ENCODE peak calls at places on chromosome 4, in seven cellular contexts. One of them, this sample, is unnamed.

GRCh38 chr4:97235516-97235915 is 907.8 kb downstream of the STPG2 start:
- DNase-seq in endothelial cell: no peak
- DNase-seq in coronary artery: no peak
- DNase-seq in fibroblast of lung: no peak
- DNase-seq in HCT116: no peak
- DNase-seq in esophagus squamous epithelium: no peak
- DNase-seq in HepG2: no peak
- DNase-seq in this sample: no peak

GRCh38 chr4:188989371-188989770 is 850.1 kb downstream of the TRIML1 start:
- DNase-seq in endothelial cell: no peak
- DNase-seq in coronary artery: no peak
- DNase-seq in fibroblast of lung: no peak
- DNase-seq in HCT116: no peak
- DNase-seq in esophagus squamous epithelium: no peak
- DNase-seq in HepG2: no peak
- DNase-seq in this sample: no peak

GRCh38 chr4:85522836-85523235 is 47.9 kb downstream of the ARHGAP24 start:
- DNase-seq in endothelial cell: no peak
- DNase-seq in coronary artery: no peak
- DNase-seq in fibroblast of lung: no peak
- DNase-seq in HCT116: no peak
- DNase-seq in esophagus squamous epithelium: no peak
- DNase-seq in HepG2: no peak
- DNase-seq in this sample: no peak

GRCh38 chr4:54473077-54473545 is 184.6 kb upstream of the KIT start:
- DNase-seq in endothelial cell: no peak
- DNase-seq in coronary artery: no peak
- DNase-seq in fibroblast of lung: no peak
- DNase-seq in HCT116: no peak
- DNase-seq in esophagus squamous epithelium: no peak
- DNase-seq in HepG2: peak
- DNase-seq in this sample: peak

GRCh38 chr4:167233523-167234387 is 539 bp downstream of the SPOCK3 start:
- DNase-seq in endothelial cell: peak
- DNase-seq in coronary artery: no peak
- DNase-seq in fibroblast of lung: peak
- DNase-seq in HCT116: no peak
- DNase-seq in esophagus squamous epithelium: no peak
- DNase-seq in HepG2: no peak
- DNase-seq in this sample: no peak

GRCh38 chr4:125225806-125226205 is 88.9 kb upstream of the FAT4 start:
- DNase-seq in endothelial cell: no peak
- DNase-seq in coronary artery: no peak
- DNase-seq in fibroblast of lung: no peak
- DNase-seq in HCT116: no peak
- DNase-seq in esophagus squamous epithelium: no peak
- DNase-seq in HepG2: no peak
- DNase-seq in this sample: no peak

GRCh38 chr4:64271601-64272081 is 137.6 kb downstream of the TECRL start:
- DNase-seq in endothelial cell: no peak
- DNase-seq in coronary artery: no peak
- DNase-seq in fibroblast of lung: no peak
- DNase-seq in HCT116: no peak
- DNase-seq in esophagus squamous epithelium: no peak
- DNase-seq in HepG2: peak
- DNase-seq in this sample: no peak

GRCh38 chr4:25560605-25561004 is 95.0 kb upstream of the SLC34A2 start:
- DNase-seq in endothelial cell: no peak
- DNase-seq in coronary artery: no peak
- DNase-seq in fibroblast of lung: no peak
- DNase-seq in HCT116: no peak
- DNase-seq in esophagus squamous epithelium: no peak
- DNase-seq in HepG2: no peak
- DNase-seq in this sample: no peak

GRCh38 chr4:10204401-10205058 is 87.9 kb upstream of the WDR1 start:
- DNase-seq in endothelial cell: no peak
- DNase-seq in coronary artery: no peak
- DNase-seq in fibroblast of lung: no peak
- DNase-seq in HCT116: no peak
- DNase-seq in esophagus squamous epithelium: no peak
- DNase-seq in HepG2: no peak
- DNase-seq in this sample: peak

GRCh38 chr4:168070903-168071302 is 21.4 kb upstream of the ANXA10 start:
- DNase-seq in endothelial cell: no peak
- DNase-seq in coronary artery: no peak
- DNase-seq in fibroblast of lung: peak
- DNase-seq in HCT116: no peak
- DNase-seq in esophagus squamous epithelium: no peak
- DNase-seq in HepG2: no peak
- DNase-seq in this sample: no peak

DNA sequence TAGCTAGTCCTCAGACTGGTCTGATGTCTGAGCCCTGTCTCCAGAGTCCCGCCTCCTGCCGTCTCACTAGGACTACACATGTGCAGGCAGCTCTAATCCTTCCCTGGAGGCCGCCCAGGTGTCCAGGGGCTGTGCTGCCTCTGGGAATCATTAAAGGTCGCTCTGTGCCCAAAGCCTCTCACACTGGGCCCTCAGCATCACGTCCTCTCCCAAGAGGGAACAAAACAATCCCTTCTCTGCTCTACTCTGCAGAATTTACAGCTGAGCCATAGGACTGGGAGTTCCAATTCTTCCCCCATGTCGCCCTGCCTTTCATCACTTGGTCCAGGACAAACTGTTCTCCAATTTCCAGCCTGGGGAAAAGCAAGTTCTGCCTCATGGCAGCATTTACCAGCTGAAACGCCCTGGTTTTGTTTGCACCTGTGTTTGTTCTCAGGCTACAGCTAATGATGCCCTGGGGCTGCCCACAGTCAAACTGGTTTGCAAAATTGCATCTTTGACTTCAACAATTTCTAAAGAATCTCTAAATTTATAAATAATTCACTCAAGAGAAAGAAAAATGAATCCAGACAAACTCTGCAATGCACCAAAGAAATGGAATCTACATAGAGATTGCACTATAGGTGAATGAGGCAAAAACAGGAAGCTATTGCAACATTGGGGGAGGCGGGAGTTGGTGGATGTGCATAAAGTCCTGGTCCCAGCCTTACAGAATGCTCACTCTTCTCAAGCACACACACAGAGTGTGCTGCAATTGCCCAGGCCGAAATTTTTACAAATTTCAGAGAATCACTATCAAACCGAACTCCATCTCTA is 7.2 kb upstream of the MRFAP1 start:
- DNase-seq in endothelial cell: no peak
- DNase-seq in coronary artery: no peak
- DNase-seq in fibroblast of lung: peak
- DNase-seq in HCT116: no peak
- DNase-seq in esophagus squamous epithelium: no peak
- DNase-seq in HepG2: peak
- DNase-seq in this sample: no peak
- TF ChIP-seq CTCF in endothelial cell: no peak
- TF ChIP-seq CTCF in coronary artery: no peak
- TF ChIP-seq CTCF in fibroblast of lung: no peak
- TF ChIP-seq CTCF in HCT116: no peak
- TF ChIP-seq CTCF in esophagus squamous epithelium: no peak
- TF ChIP-seq CTCF in HepG2: peak
- TF ChIP-seq CTCF in this sample: no peak

DNA sequence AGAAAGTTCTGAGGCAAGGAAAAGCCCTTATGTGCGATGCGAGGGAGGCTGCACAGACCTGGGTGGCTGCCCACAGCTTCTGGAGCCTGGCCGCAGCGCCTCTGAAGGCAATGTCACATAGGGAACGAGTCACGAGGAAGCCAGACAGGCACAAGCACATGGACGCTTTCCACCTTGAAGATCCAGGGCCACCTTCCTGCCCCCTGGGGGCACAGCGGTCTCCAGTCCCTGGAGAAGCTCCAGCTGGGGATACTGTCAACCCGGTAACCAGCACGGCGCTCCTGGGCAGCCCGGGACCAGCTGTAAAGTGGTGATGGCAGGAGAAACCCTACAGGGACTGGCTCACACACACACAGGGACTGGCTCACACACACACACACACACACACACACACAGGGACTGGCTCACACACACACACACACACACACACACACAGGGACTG is 69.7 kb downstream of the MTNR1A start:
- DNase-seq in endothelial cell: peak
- DNase-seq in coronary artery: no peak
- DNase-seq in fibroblast of lung: peak
- DNase-seq in HCT116: peak
- DNase-seq in esophagus squamous epithelium: no peak
- DNase-seq in HepG2: no peak
- DNase-seq in this sample: peak
- TF ChIP-seq CTCF in endothelial cell: no peak
- TF ChIP-seq CTCF in coronary artery: no peak
- TF ChIP-seq CTCF in fibroblast of lung: no peak
- TF ChIP-seq CTCF in HCT116: peak
- TF ChIP-seq CTCF in esophagus squamous epithelium: no peak
- TF ChIP-seq CTCF in HepG2: no peak
- TF ChIP-seq CTCF in this sample: no peak

GRCh38 chr4:7192252-7193039 is at the start of gene SORCS2:
- DNase-seq in endothelial cell: peak
- DNase-seq in coronary artery: peak
- DNase-seq in fibroblast of lung: peak
- DNase-seq in HCT116: no peak
- DNase-seq in esophagus squamous epithelium: no peak
- DNase-seq in HepG2: peak
- DNase-seq in this sample: no peak
- TF ChIP-seq CTCF in endothelial cell: peak
- TF ChIP-seq CTCF in coronary artery: peak
- TF ChIP-seq CTCF in fibroblast of lung: peak
- TF ChIP-seq CTCF in HCT116: peak
- TF ChIP-seq CTCF in esophagus squamous epithelium: no peak
- TF ChIP-seq CTCF in HepG2: peak
- TF ChIP-seq CTCF in this sample: peak

GRCh38 chr4:87497586-87497985 is 31.6 kb downstream of the SPARCL1 start:
- DNase-seq in endothelial cell: no peak
- DNase-seq in coronary artery: no peak
- DNase-seq in fibroblast of lung: peak
- DNase-seq in HCT116: no peak
- DNase-seq in esophagus squamous epithelium: no peak
- DNase-seq in HepG2: no peak
- DNase-seq in this sample: no peak

GRCh38 chr4:87499415-87500106 is 29.6 kb downstream of the SPARCL1 start:
- DNase-seq in endothelial cell: no peak
- DNase-seq in coronary artery: no peak
- DNase-seq in fibroblast of lung: no peak
- DNase-seq in HCT116: no peak
- DNase-seq in esophagus squamous epithelium: no peak
- DNase-seq in HepG2: no peak
- DNase-seq in this sample: no peak

GRCh38 chr4:87500107-87500462 is 29.1 kb downstream of the SPARCL1 start:
- DNase-seq in endothelial cell: no peak
- DNase-seq in coronary artery: no peak
- DNase-seq in fibroblast of lung: no peak
- DNase-seq in HCT116: no peak
- DNase-seq in esophagus squamous epithelium: no peak
- DNase-seq in HepG2: no peak
- DNase-seq in this sample: no peak

GRCh38 chr4:87498446-87498900 is 30.7 kb downstream of the SPARCL1 start:
- DNase-seq in endothelial cell: no peak
- DNase-seq in coronary artery: no peak
- DNase-seq in fibroblast of lung: peak
- DNase-seq in HCT116: no peak
- DNase-seq in esophagus squamous epithelium: no peak
- DNase-seq in HepG2: no peak
- DNase-seq in this sample: peak

DNA sequence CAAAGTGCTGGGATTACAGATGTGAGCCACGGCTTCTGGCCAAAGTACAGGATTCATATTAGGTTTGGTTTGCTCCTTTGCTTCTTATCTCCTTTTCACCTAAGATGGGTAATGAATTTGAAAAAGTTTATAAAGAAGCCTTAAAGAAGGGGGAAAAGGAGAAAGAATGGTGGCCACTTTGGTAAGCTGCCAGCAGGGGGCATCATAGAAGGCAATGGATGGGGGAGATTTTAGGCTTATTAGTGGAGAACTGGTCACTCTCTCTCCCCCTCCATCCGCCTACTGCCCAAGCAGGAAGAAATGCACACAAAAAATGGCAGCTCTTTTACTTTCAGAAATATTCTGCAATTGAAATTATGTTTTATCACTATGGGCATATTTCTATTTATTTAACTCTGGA is 32.0 kb downstream of the SPARCL1 start:
- DNase-seq in endothelial cell: peak
- DNase-seq in coronary artery: no peak
- DNase-seq in fibroblast of lung: no peak
- DNase-seq in HCT116: no peak
- DNase-seq in esophagus squamous epithelium: no peak
- DNase-seq in HepG2: no peak
- DNase-seq in this sample: no peak
- TF ChIP-seq CTCF in endothelial cell: peak
- TF ChIP-seq CTCF in coronary artery: no peak
- TF ChIP-seq CTCF in fibroblast of lung: peak
- TF ChIP-seq CTCF in HCT116: peak
- TF ChIP-seq CTCF in esophagus squamous epithelium: no peak
- TF ChIP-seq CTCF in HepG2: peak
- TF ChIP-seq CTCF in this sample: peak

DNA sequence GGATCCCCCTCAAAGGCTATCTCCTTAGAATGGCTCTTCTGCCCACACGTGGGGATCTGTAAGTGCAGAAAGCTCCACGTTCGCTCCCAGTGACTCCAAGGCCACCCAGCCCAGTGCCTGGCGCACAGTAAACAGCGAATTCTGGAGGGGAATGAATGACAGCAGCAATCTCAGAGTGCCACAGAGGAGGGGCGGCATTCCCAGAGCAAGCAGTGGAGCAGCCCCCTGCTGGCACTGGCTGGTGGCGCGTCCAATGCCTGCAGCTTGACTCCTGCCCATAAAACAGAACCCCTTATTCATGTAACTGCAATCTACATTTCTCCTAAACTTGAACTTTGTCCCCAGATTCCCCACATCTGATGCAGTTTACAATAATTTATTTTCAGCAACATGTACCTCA is 6.9 kb upstream of the HELT start:
- DNase-seq in endothelial cell: peak
- DNase-seq in coronary artery: no peak
- DNase-seq in fibroblast of lung: no peak
- DNase-seq in HCT116: peak
- DNase-seq in esophagus squamous epithelium: no peak
- DNase-seq in HepG2: peak
- DNase-seq in this sample: no peak
- TF ChIP-seq CTCF in endothelial cell: peak
- TF ChIP-seq CTCF in coronary artery: no peak
- TF ChIP-seq CTCF in fibroblast of lung: peak
- TF ChIP-seq CTCF in HCT116: peak
- TF ChIP-seq CTCF in esophagus squamous epithelium: no peak
- TF ChIP-seq CTCF in HepG2: peak
- TF ChIP-seq CTCF in this sample: peak

This sample was measured in HFFc6.